ENCODE peak calls at places on chromosomes 4 and X, in seven cellular contexts. B is mesenchymal stem cell, V is ovary, H is right cardiac atrium, U is neural progenitor cell, E is WERI-Rb-1, J is RWPE2. Z is an unnamed sample.

GRCh38 chr4:1305261-1305711 is 15.6 kb downstream of the MAEA start:
- DNase-seq in B (no peak), V (no peak), H (peak; percentile 41), U (no peak), E (no peak), J (peak; percentile 54), Z (peak; percentile 63)

GRCh38 chr4:138673053-138673452 is 342.5 kb upstream of the NOCT start:
- DNase-seq in B (peak; percentile 72), V (no peak), H (no peak), U (no peak), E (no peak), J (no peak), Z (no peak)

GRCh38 chrX:48487362-48487785 is 11.4 kb downstream of the FTSJ1 start:
- DNase-seq in B (peak; percentile 99), V (no peak), H (no peak), U (no peak), E (no peak), J (peak; percentile 85), Z (no peak)

GRCh38 chrX:11533211-11533651 is 132.5 kb downstream of the ARHGAP6 start:
- DNase-seq in B (peak; percentile 77), V (no peak), H (no peak), U (peak; percentile 46), E (no peak), J (no peak), Z (no peak)

GRCh38 chrX:16785247-16786138 is 773 bp upstream of the TXLNG start:
- DNase-seq in B (no peak), V (peak; percentile 49), H (peak; percentile 54), U (peak; percentile 39), E (peak; percentile 21), J (no peak), Z (no peak)

GRCh38 chr4:122854860-122855259 is 28.2 kb downstream of the FGF2 start:
- DNase-seq in B (no peak), V (peak; percentile 37), H (peak; percentile 59), U (peak; percentile 17), E (no peak), J (no peak), Z (no peak)

GRCh38 chr4:78477276-78477675 is 74.3 kb upstream of the ANXA3 start:
- DNase-seq in B (peak; percentile 35), V (no peak), H (no peak), U (no peak), E (no peak), J (no peak), Z (no peak)

GRCh38 chrX:42127563-42127962 is 204.2 kb upstream of the CASK start:
- DNase-seq in B (no peak), V (no peak), H (no peak), U (no peak), E (no peak), J (no peak), Z (no peak)

GRCh38 chr4:151952711-151953254 is 192.0 kb upstream of the GATB start:
- DNase-seq in B (no peak), V (no peak), H (no peak), U (no peak), E (no peak), J (no peak), Z (no peak)

GRCh38 chr4:152369903-152370296 is 166.0 kb downstream of the FBXW7 start:
- DNase-seq in B (peak; percentile 20), V (no peak), H (no peak), U (no peak), E (no peak), J (no peak), Z (no peak)

GRCh38 chr4:306551-306961 is 1.3 kb upstream of the ZNF732 start:
- DNase-seq in B (no peak), V (no peak), H (no peak), U (no peak), E (no peak), J (no peak), Z (no peak)

GRCh38 chrX:154805696-154806091 is 409 bp upstream of the MPP1 start:
- DNase-seq in B (no peak), V (no peak), H (no peak), U (no peak), E (no peak), J (no peak), Z (no peak)

GRCh38 chr4:54940996-54941395 is 184.4 kb downstream of the KDR start:
- DNase-seq in B (no peak), V (no peak), H (no peak), U (no peak), E (no peak), J (no peak), Z (no peak)

GRCh38 chr4:3293410-3294391 is 880 bp downstream of the RGS12 start:
- DNase-seq in B (peak; percentile 15), V (peak; percentile 46), H (peak; percentile 76), U (no peak), E (no peak), J (no peak), Z (no peak)

GRCh38 chr4:152039085-152039484 is 278.3 kb upstream of the GATB start:
- DNase-seq in B (peak; percentile 99), V (no peak), H (no peak), U (no peak), E (no peak), J (no peak), Z (no peak)

GRCh38 chr4:100738388-100739165 is 220.8 kb upstream of the EMCN start:
- DNase-seq in B (peak; percentile 63), V (no peak), H (peak; percentile 30), U (no peak), E (no peak), J (peak; percentile 87), Z (no peak)

DNA sequence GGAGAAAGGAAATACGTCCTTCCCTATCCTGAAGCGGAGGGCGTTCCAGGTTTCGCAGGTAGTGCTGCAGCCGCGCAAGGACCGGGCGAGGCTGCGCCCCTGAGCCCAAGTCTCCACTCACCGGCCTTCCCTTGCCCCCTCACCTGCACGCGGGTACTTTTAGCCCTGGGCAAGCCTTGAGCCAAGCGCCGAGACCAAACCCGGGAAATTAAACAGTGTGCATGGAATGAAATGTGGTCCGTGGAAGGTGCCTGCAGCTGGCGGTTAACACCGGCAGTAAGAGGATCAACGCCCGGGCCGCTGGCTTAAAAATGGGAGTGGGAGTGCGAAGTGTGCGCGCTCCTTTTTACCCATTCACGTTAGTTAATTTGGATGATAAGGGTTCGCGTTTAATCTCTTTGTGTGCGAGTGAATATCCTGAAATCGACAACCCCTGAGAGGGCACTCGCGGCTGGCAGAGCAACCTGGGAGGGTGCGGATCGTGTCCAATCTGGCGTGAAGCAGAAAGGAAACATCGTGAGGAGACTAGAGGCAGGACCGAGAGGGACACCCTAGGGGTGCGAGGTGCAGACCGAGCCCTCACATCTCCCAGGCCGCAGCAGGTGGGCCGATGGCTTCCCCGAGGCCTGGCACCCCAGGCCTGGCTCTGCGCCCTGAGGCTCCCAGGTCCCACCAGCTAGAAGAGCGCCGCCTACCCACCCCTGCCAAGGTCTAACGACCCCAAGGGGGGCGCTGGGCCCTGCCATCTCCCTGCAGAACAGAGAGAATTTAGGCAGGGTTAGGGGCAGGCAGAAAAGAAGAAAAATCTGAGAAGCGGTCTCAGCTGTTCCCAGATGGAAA is 2.0 kb upstream of the HELT start:
- DNase-seq in B (no peak), V (no peak), H (no peak), U (peak; percentile 65), E (no peak), J (no peak), Z (peak; percentile 49)
- H3K4me3 ChIP-seq in B (no peak overlapping the region), V (no peak overlapping the region), H (no peak overlapping the region), U (peak overlapping the region; percentile 36), E (no peak overlapping the region), J (no peak overlapping the region), Z (no peak overlapping the region)

GRCh38 chr4:27042411-27042810 is 181.8 kb downstream of the STIM2 start:
- DNase-seq in B (no peak), V (no peak), H (no peak), U (no peak), E (no peak), J (no peak), Z (no peak)
- H3K9me3 ChIP-seq in B (peaks cover 6% of the 10 kb centered on the region), V (no peaks in the 10 kb centered on the region), H (no peaks in the 10 kb centered on the region), U (no peaks in the 10 kb centered on the region), E (peaks cover 6% of the 10 kb centered on the region), J (no peaks in the 10 kb centered on the region), Z (no peaks in the 10 kb centered on the region)

DNA sequence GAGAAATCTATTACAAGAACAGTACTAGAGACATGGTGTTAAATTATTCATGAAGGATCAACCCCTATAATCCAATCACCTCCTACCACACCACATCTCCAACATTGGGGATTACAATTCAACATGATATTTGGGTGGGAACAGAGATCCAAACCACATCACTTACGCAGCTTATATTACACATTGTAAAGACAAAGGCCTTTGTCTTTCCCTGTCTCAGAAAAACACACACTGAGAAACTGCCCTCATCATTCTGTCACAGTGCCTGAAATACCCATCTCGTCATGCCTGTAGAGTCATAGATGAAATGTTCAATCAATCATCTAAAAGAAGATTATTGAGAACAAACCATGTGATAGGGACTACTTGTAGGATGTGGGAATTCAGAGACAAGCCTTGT is 558.8 kb upstream of the GRIA3 start:
- DNase-seq in B (no peak), V (no peak), H (no peak), U (no peak), E (no peak), J (no peak), Z (no peak)
- H3K4me3 ChIP-seq in B (no peak overlapping the region), V (no peak overlapping the region), H (no peak overlapping the region), U (no peak overlapping the region), E (no peak overlapping the region), J (no peak overlapping the region), Z (no peak overlapping the region)

DNA sequence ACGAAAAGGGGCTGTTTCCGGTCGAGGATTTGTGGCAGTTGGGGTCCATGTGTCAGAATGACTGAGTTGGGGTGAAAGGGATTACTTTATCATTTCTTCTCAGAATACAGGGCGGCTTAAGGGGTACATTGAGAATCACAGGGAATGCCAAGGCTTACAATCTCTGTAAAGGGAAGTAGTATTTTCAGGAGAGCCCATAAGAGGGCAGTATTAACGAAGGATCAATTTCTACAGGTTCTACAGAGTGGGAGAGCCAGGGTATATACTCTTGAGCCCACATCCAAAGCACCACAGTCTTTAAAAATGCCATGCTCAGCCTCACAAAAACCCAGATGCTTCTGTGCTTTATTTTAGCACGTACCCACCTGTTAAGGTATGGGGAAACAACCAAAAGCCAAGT is 67.7 kb upstream of the ZXDA start:
- DNase-seq in B (no peak), V (no peak), H (no peak), U (no peak), E (no peak), J (no peak), Z (no peak)
- H3K9me3 ChIP-seq in B (peaks cover under 1% of the 10 kb centered on the region), V (no peaks in the 10 kb centered on the region), H (no peaks in the 10 kb centered on the region), U (peaks cover 36% of the 10 kb centered on the region), E (no peaks in the 10 kb centered on the region), J (no peaks in the 10 kb centered on the region), Z (no peaks in the 10 kb centered on the region)